ENCODE peak calls at places on chromosomes 16 and 17, in seven cellular contexts. One of them, this sample, is unnamed.

GRCh38 chr17:37360632-37361031 is 15.2 kb upstream of the C17orf78 start:
- DNase-seq in endothelial cell: no peak
- DNase-seq in ovary: no peak
- DNase-seq in AG09309: no peak
- DNase-seq in heart right ventricle: no peak
- DNase-seq in activated CD4-positive, alpha-beta T cell treated with anti-CD3 and anti-CD28 coated beads for 24 hours: no peak
- DNase-seq in A549: peak
- DNase-seq in this sample: no peak

GRCh38 chr17:37493249-37494027 is 3.7 kb downstream of the DUSP14 start:
- DNase-seq in endothelial cell: no peak
- DNase-seq in ovary: no peak
- DNase-seq in AG09309: peak
- DNase-seq in heart right ventricle: no peak
- DNase-seq in activated CD4-positive, alpha-beta T cell treated with anti-CD3 and anti-CD28 coated beads for 24 hours: no peak
- DNase-seq in A549: no peak
- DNase-seq in this sample: no peak

GRCh38 chr17:76309461-76309860 is 1.4 kb upstream of the QRICH2 start:
- DNase-seq in endothelial cell: no peak
- DNase-seq in ovary: no peak
- DNase-seq in AG09309: no peak
- DNase-seq in heart right ventricle: no peak
- DNase-seq in activated CD4-positive, alpha-beta T cell treated with anti-CD3 and anti-CD28 coated beads for 24 hours: no peak
- DNase-seq in A549: no peak
- DNase-seq in this sample: no peak

GRCh38 chr17:74691151-74691550 is 21.6 kb downstream of the CD300LF start:
- DNase-seq in endothelial cell: no peak
- DNase-seq in ovary: no peak
- DNase-seq in AG09309: no peak
- DNase-seq in heart right ventricle: no peak
- DNase-seq in activated CD4-positive, alpha-beta T cell treated with anti-CD3 and anti-CD28 coated beads for 24 hours: no peak
- DNase-seq in A549: no peak
- DNase-seq in this sample: no peak

GRCh38 chr17:62792122-62792800 is 15.9 kb downstream of the MARCHF10 start:
- DNase-seq in endothelial cell: no peak
- DNase-seq in ovary: no peak
- DNase-seq in AG09309: peak
- DNase-seq in heart right ventricle: no peak
- DNase-seq in activated CD4-positive, alpha-beta T cell treated with anti-CD3 and anti-CD28 coated beads for 24 hours: no peak
- DNase-seq in A549: peak
- DNase-seq in this sample: no peak

GRCh38 chr16:29738514-29738913 is 7.3 kb downstream of the C16orf54 start:
- DNase-seq in endothelial cell: no peak
- DNase-seq in ovary: no peak
- DNase-seq in AG09309: no peak
- DNase-seq in heart right ventricle: no peak
- DNase-seq in activated CD4-positive, alpha-beta T cell treated with anti-CD3 and anti-CD28 coated beads for 24 hours: no peak
- DNase-seq in A549: no peak
- DNase-seq in this sample: no peak

GRCh38 chr17:31583795-31584340 is 192.4 kb downstream of the RAB11FIP4 start:
- DNase-seq in endothelial cell: no peak
- DNase-seq in ovary: no peak
- DNase-seq in AG09309: no peak
- DNase-seq in heart right ventricle: no peak
- DNase-seq in activated CD4-positive, alpha-beta T cell treated with anti-CD3 and anti-CD28 coated beads for 24 hours: no peak
- DNase-seq in A549: no peak
- DNase-seq in this sample: no peak

GRCh38 chr16:4176794-4177438 is 60.7 kb upstream of the ADCY9 start:
- DNase-seq in endothelial cell: no peak
- DNase-seq in ovary: no peak
- DNase-seq in AG09309: no peak
- DNase-seq in heart right ventricle: no peak
- DNase-seq in activated CD4-positive, alpha-beta T cell treated with anti-CD3 and anti-CD28 coated beads for 24 hours: no peak
- DNase-seq in A549: peak
- DNase-seq in this sample: no peak

GRCh38 chr17:52027620-52028019 is 130.9 kb downstream of the CA10 start:
- DNase-seq in endothelial cell: no peak
- DNase-seq in ovary: no peak
- DNase-seq in AG09309: no peak
- DNase-seq in heart right ventricle: no peak
- DNase-seq in activated CD4-positive, alpha-beta T cell treated with anti-CD3 and anti-CD28 coated beads for 24 hours: no peak
- DNase-seq in A549: peak
- DNase-seq in this sample: no peak

GRCh38 chr17:59668816-59669215 is 38.4 kb downstream of the PTRH2 start:
- DNase-seq in endothelial cell: no peak
- DNase-seq in ovary: no peak
- DNase-seq in AG09309: peak
- DNase-seq in heart right ventricle: no peak
- DNase-seq in activated CD4-positive, alpha-beta T cell treated with anti-CD3 and anti-CD28 coated beads for 24 hours: no peak
- DNase-seq in A549: peak
- DNase-seq in this sample: no peak

GRCh38 chr17:11772031-11772430 is 173.8 kb downstream of the DNAH9 start:
- DNase-seq in endothelial cell: no peak
- DNase-seq in ovary: no peak
- DNase-seq in AG09309: no peak
- DNase-seq in heart right ventricle: no peak
- DNase-seq in activated CD4-positive, alpha-beta T cell treated with anti-CD3 and anti-CD28 coated beads for 24 hours: no peak
- DNase-seq in A549: no peak
- DNase-seq in this sample: no peak

GRCh38 chr17:68344701-68345136 is 53.4 kb downstream of the ARSG start:
- DNase-seq in endothelial cell: no peak
- DNase-seq in ovary: no peak
- DNase-seq in AG09309: no peak
- DNase-seq in heart right ventricle: no peak
- DNase-seq in activated CD4-positive, alpha-beta T cell treated with anti-CD3 and anti-CD28 coated beads for 24 hours: no peak
- DNase-seq in A549: no peak
- DNase-seq in this sample: no peak

GRCh38 chr16:64428463-64428862 is 693.4 kb downstream of the CDH11 start:
- DNase-seq in endothelial cell: no peak
- DNase-seq in ovary: no peak
- DNase-seq in AG09309: peak
- DNase-seq in heart right ventricle: no peak
- DNase-seq in activated CD4-positive, alpha-beta T cell treated with anti-CD3 and anti-CD28 coated beads for 24 hours: no peak
- DNase-seq in A549: no peak
- DNase-seq in this sample: no peak

GRCh38 chr17:9371019-9371418 is 204.6 kb downstream of the STX8 start:
- DNase-seq in endothelial cell: no peak
- DNase-seq in ovary: no peak
- DNase-seq in AG09309: peak
- DNase-seq in heart right ventricle: peak
- DNase-seq in activated CD4-positive, alpha-beta T cell treated with anti-CD3 and anti-CD28 coated beads for 24 hours: no peak
- DNase-seq in A549: peak
- DNase-seq in this sample: no peak

GRCh38 chr16:4003166-4003565 is 113.1 kb downstream of the ADCY9 start:
- DNase-seq in endothelial cell: no peak
- DNase-seq in ovary: no peak
- DNase-seq in AG09309: no peak
- DNase-seq in heart right ventricle: no peak
- DNase-seq in activated CD4-positive, alpha-beta T cell treated with anti-CD3 and anti-CD28 coated beads for 24 hours: no peak
- DNase-seq in A549: no peak
- DNase-seq in this sample: no peak

GRCh38 chr17:64459284-64459747 is 10.4 kb downstream of the MILR1 start:
- DNase-seq in endothelial cell: no peak
- DNase-seq in ovary: no peak
- DNase-seq in AG09309: no peak
- DNase-seq in heart right ventricle: no peak
- DNase-seq in activated CD4-positive, alpha-beta T cell treated with anti-CD3 and anti-CD28 coated beads for 24 hours: no peak
- DNase-seq in A549: peak
- DNase-seq in this sample: no peak

GRCh38 chr16:1825381-1825863 is 1.2 kb downstream of the HAGH start:
- DNase-seq in endothelial cell: no peak
- DNase-seq in ovary: peak
- DNase-seq in AG09309: no peak
- DNase-seq in heart right ventricle: no peak
- DNase-seq in activated CD4-positive, alpha-beta T cell treated with anti-CD3 and anti-CD28 coated beads for 24 hours: no peak
- DNase-seq in A549: no peak
- DNase-seq in this sample: no peak

GRCh38 chr17:34895388-34895787 is 65.9 kb downstream of the CCT6B start:
- DNase-seq in endothelial cell: no peak
- DNase-seq in ovary: no peak
- DNase-seq in AG09309: no peak
- DNase-seq in heart right ventricle: no peak
- DNase-seq in activated CD4-positive, alpha-beta T cell treated with anti-CD3 and anti-CD28 coated beads for 24 hours: no peak
- DNase-seq in A549: no peak
- DNase-seq in this sample: no peak

GRCh38 chr16:1691276-1691675 is 13.2 kb downstream of the JPT2 start:
- DNase-seq in endothelial cell: no peak
- DNase-seq in ovary: no peak
- DNase-seq in AG09309: no peak
- DNase-seq in heart right ventricle: no peak
- DNase-seq in activated CD4-positive, alpha-beta T cell treated with anti-CD3 and anti-CD28 coated beads for 24 hours: no peak
- DNase-seq in A549: peak
- DNase-seq in this sample: no peak

GRCh38 chr17:7843536-7844291 is 9.7 kb downstream of the KDM6B start:
- DNase-seq in endothelial cell: peak
- DNase-seq in ovary: peak
- DNase-seq in AG09309: no peak
- DNase-seq in heart right ventricle: peak
- DNase-seq in activated CD4-positive, alpha-beta T cell treated with anti-CD3 and anti-CD28 coated beads for 24 hours: peak
- DNase-seq in A549: peak
- DNase-seq in this sample: peak

GRCh38 chr17:21388944-21389343 is 12.8 kb downstream of the KCNJ12 start:
- DNase-seq in endothelial cell: no peak
- DNase-seq in ovary: no peak
- DNase-seq in AG09309: no peak
- DNase-seq in heart right ventricle: no peak
- DNase-seq in activated CD4-positive, alpha-beta T cell treated with anti-CD3 and anti-CD28 coated beads for 24 hours: no peak
- DNase-seq in A549: no peak
- DNase-seq in this sample: no peak

GRCh38 chr17:60079401-60079861 is 710 bp upstream of the HEATR6 start:
- DNase-seq in endothelial cell: no peak
- DNase-seq in ovary: no peak
- DNase-seq in AG09309: no peak
- DNase-seq in heart right ventricle: no peak
- DNase-seq in activated CD4-positive, alpha-beta T cell treated with anti-CD3 and anti-CD28 coated beads for 24 hours: no peak
- DNase-seq in A549: peak
- DNase-seq in this sample: no peak

GRCh38 chr16:23061669-23062068 is 87.6 kb downstream of the USP31 start:
- DNase-seq in endothelial cell: no peak
- DNase-seq in ovary: no peak
- DNase-seq in AG09309: no peak
- DNase-seq in heart right ventricle: no peak
- DNase-seq in activated CD4-positive, alpha-beta T cell treated with anti-CD3 and anti-CD28 coated beads for 24 hours: no peak
- DNase-seq in A549: no peak
- DNase-seq in this sample: no peak

GRCh38 chr16:84502581-84502980 is 1.9 kb downstream of the MEAK7 start:
- DNase-seq in endothelial cell: no peak
- DNase-seq in ovary: peak
- DNase-seq in AG09309: no peak
- DNase-seq in heart right ventricle: no peak
- DNase-seq in activated CD4-positive, alpha-beta T cell treated with anti-CD3 and anti-CD28 coated beads for 24 hours: no peak
- DNase-seq in A549: no peak
- DNase-seq in this sample: no peak

GRCh38 chr17:16504974-16505373 is 13.0 kb upstream of the LRRC75A start:
- DNase-seq in endothelial cell: no peak
- DNase-seq in ovary: no peak
- DNase-seq in AG09309: no peak
- DNase-seq in heart right ventricle: no peak
- DNase-seq in activated CD4-positive, alpha-beta T cell treated with anti-CD3 and anti-CD28 coated beads for 24 hours: no peak
- DNase-seq in A549: no peak
- DNase-seq in this sample: no peak

GRCh38 chr17:48612854-48613691 is 2.0 kb downstream of the HOXB8 start:
- DNase-seq in endothelial cell: no peak
- DNase-seq in ovary: no peak
- DNase-seq in AG09309: no peak
- DNase-seq in heart right ventricle: no peak
- DNase-seq in activated CD4-positive, alpha-beta T cell treated with anti-CD3 and anti-CD28 coated beads for 24 hours: no peak
- DNase-seq in A549: peak
- DNase-seq in this sample: no peak

GRCh38 chr17:81517339-81518112 is 4.9 kb upstream of the ACTG1 start:
- DNase-seq in endothelial cell: no peak
- DNase-seq in ovary: no peak
- DNase-seq in AG09309: no peak
- DNase-seq in heart right ventricle: no peak
- DNase-seq in activated CD4-positive, alpha-beta T cell treated with anti-CD3 and anti-CD28 coated beads for 24 hours: no peak
- DNase-seq in A549: no peak
- DNase-seq in this sample: no peak

GRCh38 chr17:73118139-73118538 is 25.7 kb upstream of the SLC39A11 start:
- DNase-seq in endothelial cell: no peak
- DNase-seq in ovary: no peak
- DNase-seq in AG09309: no peak
- DNase-seq in heart right ventricle: no peak
- DNase-seq in activated CD4-positive, alpha-beta T cell treated with anti-CD3 and anti-CD28 coated beads for 24 hours: no peak
- DNase-seq in A549: no peak
- DNase-seq in this sample: no peak

This sample was measured in lung.